ENCODE peak calls at places on chromosomes 3 and 15, in seven cellular contexts. U, L, T, B, A, R and G are unnamed samples.

GRCh38 chr3:8318002-8318649 is 183.5 kb upstream of the LMCD1 start:
- DNase-seq in U (no peak), L (peak), T (peak), B (no peak), A (no peak), R (no peak), G (peak)

GRCh38 chr15:34049096-34049495 is 10.1 kb upstream of the AVEN start:
- DNase-seq in U (no peak), L (peak), T (peak), B (no peak), A (no peak), R (no peak), G (peak)

GRCh38 chr3:150014782-150015181 is 44.1 kb upstream of the PFN2 start:
- DNase-seq in U (no peak), L (no peak), T (no peak), B (no peak), A (no peak), R (no peak), G (no peak)

GRCh38 chr3:126446791-126447190 is 28.9 kb downstream of the ZXDC start:
- DNase-seq in U (no peak), L (peak), T (no peak), B (no peak), A (no peak), R (no peak), G (no peak)

GRCh38 chr3:120170223-120170622 is 76.0 kb upstream of the GSK3B start:
- DNase-seq in U (no peak), L (peak), T (peak), B (peak), A (peak), R (no peak), G (peak)

GRCh38 chr3:120052225-120052624 is 42.0 kb downstream of the GSK3B start:
- DNase-seq in U (no peak), L (no peak), T (no peak), B (no peak), A (no peak), R (no peak), G (no peak)

GRCh38 chr15:90994059-90994416 is 297 bp downstream of the PRC1 start:
- DNase-seq in U (no peak), L (no peak), T (no peak), B (no peak), A (peak), R (no peak), G (no peak)

GRCh38 chr3:105232536-105232935 is 134.2 kb upstream of the ALCAM start:
- DNase-seq in U (no peak), L (no peak), T (no peak), B (no peak), A (no peak), R (no peak), G (no peak)

GRCh38 chr3:61571516-61572336 is 10.4 kb downstream of the PTPRG start:
- DNase-seq in U (no peak), L (peak), T (peak), B (no peak), A (no peak), R (no peak), G (peak)

GRCh38 chr15:66740802-66741201 is 38.8 kb downstream of the SMAD6 start:
- DNase-seq in U (no peak), L (no peak), T (peak), B (no peak), A (no peak), R (no peak), G (no peak)

GRCh38 chr3:134601539-134602439 is 49.0 kb downstream of the KY start:
- DNase-seq in U (peak), L (peak), T (no peak), B (no peak), A (no peak), R (no peak), G (peak)

GRCh38 chr3:43855674-43856299 is 165.0 kb downstream of the ABHD5 start:
- DNase-seq in U (no peak), L (peak), T (peak), B (peak), A (peak), R (no peak), G (peak)

GRCh38 chr3:186099178-186099577 is 9.7 kb downstream of the ETV5 start:
- DNase-seq in U (peak), L (peak), T (peak), B (no peak), A (peak), R (no peak), G (peak)

GRCh38 chr3:108406661-108407206 is 103.7 kb downstream of the MYH15 start:
- DNase-seq in U (peak), L (peak), T (peak), B (peak), A (peak), R (no peak), G (peak)

GRCh38 chr3:48852151-48852550 is 4.5 kb upstream of the PRKAR2A start:
- DNase-seq in U (no peak), L (no peak), T (no peak), B (no peak), A (no peak), R (no peak), G (no peak)

GRCh38 chr3:134809412-134810051 is 14.5 kb downstream of the EPHB1 start:
- DNase-seq in U (no peak), L (no peak), T (no peak), B (no peak), A (no peak), R (no peak), G (no peak)

GRCh38 chr3:72549819-72550581 is 298.2 kb downstream of the SHQ1 start:
- DNase-seq in U (no peak), L (no peak), T (no peak), B (no peak), A (no peak), R (no peak), G (no peak)